ENCODE peak calls at places on chromosomes 2 and 18, in eight cellular contexts. One of them, this sample, is unnamed. For H3K9me3, the result is how much of the 10 kb centered on the place peaks cover.

GRCh38 chr2:240839152-240840143 is 19.4 kb upstream of the KIF1A start:
- DNase-seq in IMR-90: peak
- DNase-seq in GM23248: no peak
- DNase-seq in neuronal stem cell: no peak
- DNase-seq in astrocyte: peak
- DNase-seq in PC-3: peak
- DNase-seq in MM.1S: no peak
- DNase-seq in fibroblast of lung: peak
- DNase-seq in this sample: no peak

GRCh38 chr2:241812730-241813079 is 3.7 kb downstream of the NEU4 start:
- DNase-seq in MM.1S: no peak
- DNase-seq in GM23248: no peak
- DNase-seq in astrocyte: no peak
- DNase-seq in fibroblast of lung: no peak
- DNase-seq in IMR-90: no peak
- DNase-seq in PC-3: no peak
- DNase-seq in neuronal stem cell: no peak
- DNase-seq in this sample: no peak

GRCh38 chr2:23711979-23712755 is 214.8 kb downstream of the ATAD2B start:
- DNase-seq in astrocyte: peak
- DNase-seq in MM.1S: no peak
- DNase-seq in PC-3: no peak
- DNase-seq in neuronal stem cell: peak
- DNase-seq in fibroblast of lung: peak
- DNase-seq in GM23248: no peak
- DNase-seq in IMR-90: peak
- DNase-seq in this sample: no peak

GRCh38 chr2:232435375-232435648 is 20.6 kb upstream of the ALPI start:
- DNase-seq in GM23248: no peak
- DNase-seq in astrocyte: no peak
- DNase-seq in MM.1S: no peak
- DNase-seq in fibroblast of lung: no peak
- DNase-seq in PC-3: no peak
- DNase-seq in neuronal stem cell: no peak
- DNase-seq in IMR-90: no peak
- DNase-seq in this sample: no peak

GRCh38 chr2:209872675-209873074 is 101.0 kb downstream of the UNC80 start:
- DNase-seq in MM.1S: no peak
- DNase-seq in PC-3: peak
- DNase-seq in IMR-90: no peak
- DNase-seq in astrocyte: peak
- DNase-seq in neuronal stem cell: peak
- DNase-seq in GM23248: no peak
- DNase-seq in fibroblast of lung: peak
- DNase-seq in this sample: no peak

GRCh38 chr18:36476433-36476832 is 178.9 kb downstream of the FHOD3 start:
- DNase-seq in GM23248: no peak
- DNase-seq in MM.1S: no peak
- DNase-seq in fibroblast of lung: no peak
- DNase-seq in IMR-90: no peak
- DNase-seq in PC-3: no peak
- DNase-seq in astrocyte: no peak
- DNase-seq in neuronal stem cell: no peak
- DNase-seq in this sample: no peak

GRCh38 chr2:216389565-216389964 is 17.3 kb upstream of the MARCHF4 start:
- DNase-seq in IMR-90: peak
- DNase-seq in astrocyte: peak
- DNase-seq in PC-3: no peak
- DNase-seq in fibroblast of lung: peak
- DNase-seq in MM.1S: no peak
- DNase-seq in neuronal stem cell: no peak
- DNase-seq in GM23248: peak
- DNase-seq in this sample: no peak

GRCh38 chr2:120869659-120870466 is 134.2 kb downstream of the GLI2 start:
- DNase-seq in MM.1S: no peak
- DNase-seq in IMR-90: peak
- DNase-seq in neuronal stem cell: no peak
- DNase-seq in fibroblast of lung: no peak
- DNase-seq in PC-3: no peak
- DNase-seq in astrocyte: no peak
- DNase-seq in GM23248: peak
- DNase-seq in this sample: no peak

GRCh38 chr2:46388873-46389272 is 90.5 kb upstream of the TMEM247 start:
- DNase-seq in GM23248: no peak
- DNase-seq in IMR-90: no peak
- DNase-seq in MM.1S: no peak
- DNase-seq in neuronal stem cell: no peak
- DNase-seq in PC-3: no peak
- DNase-seq in fibroblast of lung: no peak
- DNase-seq in astrocyte: no peak
- DNase-seq in this sample: no peak

GRCh38 chr2:46294185-46294836 is 2.9 kb upstream of the EPAS1 start:
- DNase-seq in fibroblast of lung: no peak
- DNase-seq in MM.1S: peak
- DNase-seq in IMR-90: no peak
- DNase-seq in neuronal stem cell: no peak
- DNase-seq in PC-3: peak
- DNase-seq in astrocyte: no peak
- DNase-seq in GM23248: peak
- DNase-seq in this sample: peak

GRCh38 chr18:13915391-13915790 is at the start of gene MC2R:
- DNase-seq in astrocyte: no peak
- DNase-seq in fibroblast of lung: no peak
- DNase-seq in MM.1S: no peak
- DNase-seq in PC-3: no peak
- DNase-seq in IMR-90: no peak
- DNase-seq in neuronal stem cell: no peak
- DNase-seq in GM23248: no peak
- DNase-seq in this sample: no peak

GRCh38 chr2:54308782-54309181 is 52.8 kb upstream of the TSPYL6 start:
- DNase-seq in neuronal stem cell: no peak
- DNase-seq in PC-3: no peak
- DNase-seq in GM23248: no peak
- DNase-seq in IMR-90: no peak
- DNase-seq in MM.1S: no peak
- DNase-seq in fibroblast of lung: no peak
- DNase-seq in astrocyte: no peak
- DNase-seq in this sample: no peak

GRCh38 chr2:74499269-74499939 is at the start of gene LBX2:
- DNase-seq in PC-3: no peak
- DNase-seq in GM23248: peak
- DNase-seq in fibroblast of lung: no peak
- DNase-seq in neuronal stem cell: no peak
- DNase-seq in MM.1S: no peak
- DNase-seq in IMR-90: no peak
- DNase-seq in astrocyte: no peak
- DNase-seq in this sample: peak

GRCh38 chr2:170276926-170277571 is 99.1 kb downstream of the MYO3B start:
- DNase-seq in PC-3: no peak
- DNase-seq in astrocyte: no peak
- DNase-seq in IMR-90: no peak
- DNase-seq in neuronal stem cell: no peak
- DNase-seq in fibroblast of lung: no peak
- DNase-seq in GM23248: no peak
- DNase-seq in MM.1S: no peak
- DNase-seq in this sample: no peak

GRCh38 chr2:11571170-11571569 is 37.3 kb downstream of the GREB1 start:
- DNase-seq in GM23248: no peak
- DNase-seq in PC-3: peak
- DNase-seq in fibroblast of lung: no peak
- DNase-seq in neuronal stem cell: no peak
- DNase-seq in MM.1S: no peak
- DNase-seq in astrocyte: no peak
- DNase-seq in IMR-90: no peak
- DNase-seq in this sample: no peak

GRCh38 chr2:71880846-71881610 is 266.6 kb downstream of the CYP26B1 start:
- DNase-seq in PC-3: peak
- DNase-seq in GM23248: peak
- DNase-seq in MM.1S: no peak
- DNase-seq in fibroblast of lung: peak
- DNase-seq in IMR-90: peak
- DNase-seq in astrocyte: peak
- DNase-seq in neuronal stem cell: no peak
- DNase-seq in this sample: peak

GRCh38 chr2:216687646-216688045 is 7.7 kb downstream of the IGFBP5 start:
- DNase-seq in IMR-90: no peak
- DNase-seq in PC-3: no peak
- DNase-seq in MM.1S: no peak
- DNase-seq in fibroblast of lung: no peak
- DNase-seq in neuronal stem cell: no peak
- DNase-seq in GM23248: peak
- DNase-seq in astrocyte: no peak
- DNase-seq in this sample: no peak

GRCh38 chr2:4556136-4556535 is 852.8 kb downstream of the DCDC2C start:
- DNase-seq in fibroblast of lung: no peak
- DNase-seq in IMR-90: no peak
- DNase-seq in GM23248: no peak
- DNase-seq in MM.1S: no peak
- DNase-seq in neuronal stem cell: no peak
- DNase-seq in astrocyte: no peak
- DNase-seq in PC-3: no peak
- DNase-seq in this sample: no peak

GRCh38 chr18:37249171-37249886 is 316.3 kb downstream of the CELF4 start:
- DNase-seq in neuronal stem cell: no peak
- DNase-seq in GM23248: no peak
- DNase-seq in fibroblast of lung: no peak
- DNase-seq in PC-3: no peak
- DNase-seq in astrocyte: no peak
- DNase-seq in IMR-90: no peak
- DNase-seq in MM.1S: no peak
- DNase-seq in this sample: no peak

GRCh38 chr2:230295192-230295591 is 31.8 kb upstream of the SP140L start:
- DNase-seq in GM23248: no peak
- DNase-seq in astrocyte: no peak
- DNase-seq in neuronal stem cell: no peak
- DNase-seq in fibroblast of lung: no peak
- DNase-seq in IMR-90: no peak
- DNase-seq in PC-3: no peak
- DNase-seq in MM.1S: no peak
- DNase-seq in this sample: no peak

GRCh38 chr18:33584845-33585775 is 7.1 kb downstream of the ASXL3 start:
- DNase-seq in MM.1S: no peak
- DNase-seq in fibroblast of lung: no peak
- DNase-seq in PC-3: no peak
- DNase-seq in astrocyte: no peak
- DNase-seq in neuronal stem cell: peak
- DNase-seq in GM23248: no peak
- DNase-seq in IMR-90: no peak
- DNase-seq in this sample: no peak

GRCh38 chr2:190838492-190838910 is 42.1 kb upstream of the GLS start:
- DNase-seq in neuronal stem cell: no peak
- DNase-seq in fibroblast of lung: peak
- DNase-seq in GM23248: peak
- DNase-seq in MM.1S: no peak
- DNase-seq in astrocyte: peak
- DNase-seq in PC-3: peak
- DNase-seq in IMR-90: peak
- DNase-seq in this sample: no peak

GRCh38 chr2:69138793-69139510 is 126.0 kb downstream of the ANTXR1 start:
- DNase-seq in GM23248: peak
- DNase-seq in MM.1S: no peak
- DNase-seq in neuronal stem cell: no peak
- DNase-seq in PC-3: peak
- DNase-seq in astrocyte: peak
- DNase-seq in IMR-90: peak
- DNase-seq in fibroblast of lung: peak
- DNase-seq in this sample: peak
- H3K27ac ChIP-seq in GM23248: peak
- H3K27ac ChIP-seq in MM.1S: no peak
- H3K27ac ChIP-seq in neuronal stem cell: no peak
- H3K27ac ChIP-seq in PC-3: peak
- H3K27ac ChIP-seq in astrocyte: peak
- H3K27ac ChIP-seq in IMR-90: peak
- H3K27ac ChIP-seq in fibroblast of lung: peak
- H3K27ac ChIP-seq in this sample: peak

GRCh38 chr18:25062720-25063119 is 289.2 kb downstream of the ZNF521 start:
- DNase-seq in fibroblast of lung: no peak
- DNase-seq in astrocyte: no peak
- DNase-seq in IMR-90: no peak
- DNase-seq in PC-3: peak
- DNase-seq in MM.1S: no peak
- DNase-seq in GM23248: no peak
- DNase-seq in neuronal stem cell: no peak
- DNase-seq in this sample: no peak
- H3K9ac ChIP-seq in fibroblast of lung: no peak
- H3K9ac ChIP-seq in astrocyte: no peak
- H3K9ac ChIP-seq in IMR-90: no peak
- H3K9ac ChIP-seq in PC-3: no peak
- H3K9ac ChIP-seq in MM.1S: no peak
- H3K9ac ChIP-seq in GM23248: no peak
- H3K9ac ChIP-seq in neuronal stem cell: no peak
- H3K9ac ChIP-seq in this sample: no peak

DNA sequence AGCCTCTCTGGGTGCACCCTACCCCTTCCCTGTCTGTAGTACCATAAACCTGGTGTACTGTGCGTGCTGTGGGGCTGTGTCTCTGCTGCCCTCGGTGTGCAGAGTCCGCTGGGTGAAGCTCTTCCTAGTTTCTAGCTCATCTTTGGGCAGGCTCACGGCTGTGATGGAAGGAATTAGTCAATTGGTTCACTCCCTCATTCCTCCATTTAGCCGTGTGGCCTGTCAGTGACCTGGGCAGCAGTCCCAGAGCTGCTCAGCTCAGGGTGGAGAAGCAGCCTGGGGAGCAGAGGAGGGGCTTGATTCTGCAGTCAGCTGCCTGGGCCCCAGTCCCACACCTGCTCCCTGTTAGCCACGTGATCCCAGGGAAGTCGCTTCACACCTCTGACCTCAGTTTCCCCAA is 133.1 kb upstream of the HDAC4 start:
- DNase-seq in fibroblast of lung: peak
- DNase-seq in GM23248: peak
- DNase-seq in IMR-90: no peak
- DNase-seq in astrocyte: no peak
- DNase-seq in MM.1S: no peak
- DNase-seq in neuronal stem cell: no peak
- DNase-seq in PC-3: no peak
- DNase-seq in this sample: peak
- H3K9me3 ChIP-seq in fibroblast of lung: under half
- H3K9me3 ChIP-seq in GM23248: under half
- H3K9me3 ChIP-seq in IMR-90: under half
- H3K9me3 ChIP-seq in astrocyte: under half
- H3K9me3 ChIP-seq in MM.1S: under half
- H3K9me3 ChIP-seq in neuronal stem cell: under half
- H3K9me3 ChIP-seq in PC-3: under half
- H3K9me3 ChIP-seq in this sample: under half

DNA sequence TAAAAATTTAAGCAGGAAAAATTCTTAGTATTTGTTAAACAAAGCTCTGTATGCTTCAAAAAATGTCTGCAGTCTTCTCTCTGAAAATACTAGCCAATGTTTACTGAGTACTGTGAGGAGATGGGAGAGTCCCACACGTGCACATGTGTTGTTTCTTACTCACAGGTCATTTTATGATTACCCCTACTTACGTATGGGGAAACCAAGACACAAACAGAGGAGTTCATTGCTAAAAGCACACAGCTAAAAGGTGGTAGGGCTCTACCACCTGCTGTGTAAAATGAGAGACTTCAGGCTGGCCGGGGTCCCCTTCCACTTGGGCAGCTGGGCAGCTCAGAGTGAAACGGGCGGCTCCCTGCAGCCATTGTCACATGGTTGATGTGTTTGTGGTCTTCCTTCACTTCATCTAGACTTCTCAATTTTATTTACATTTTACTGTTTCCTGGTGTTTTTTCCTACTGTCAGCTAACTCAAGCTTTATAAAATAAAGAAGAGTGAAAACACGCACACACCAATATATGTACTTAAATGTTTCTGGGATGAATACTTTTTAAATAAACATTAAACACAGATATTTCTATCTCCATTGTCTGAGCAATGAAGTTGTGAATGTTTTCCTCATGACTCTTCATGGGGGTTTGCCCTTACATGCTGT is 71.2 kb downstream of the MBP start:
- DNase-seq in MM.1S: no peak
- DNase-seq in neuronal stem cell: no peak
- DNase-seq in astrocyte: no peak
- DNase-seq in PC-3: no peak
- DNase-seq in GM23248: no peak
- DNase-seq in IMR-90: peak
- DNase-seq in fibroblast of lung: peak
- DNase-seq in this sample: no peak
- H3K27ac ChIP-seq in MM.1S: peak
- H3K27ac ChIP-seq in neuronal stem cell: no peak
- H3K27ac ChIP-seq in astrocyte: peak
- H3K27ac ChIP-seq in PC-3: peak
- H3K27ac ChIP-seq in GM23248: no peak
- H3K27ac ChIP-seq in IMR-90: peak
- H3K27ac ChIP-seq in fibroblast of lung: no peak
- H3K27ac ChIP-seq in this sample: peak